ENCODE peak calls at places on chromosomes 16 and 17, in five cellular contexts. X, U, A, B and C are unnamed samples.

GRCh38 chr16:17348042-17348783 is 122.5 kb downstream of the XYLT1 start:
- DNase-seq in X (no peak), U (no peak), A (no peak), B (no peak), C (no peak)

GRCh38 chr16:25228372-25228771 is 11.6 kb downstream of the AQP8 start:
- DNase-seq in X (no peak), U (no peak), A (no peak), B (no peak), C (no peak)

GRCh38 chr16:17151335-17151734 is 319.4 kb downstream of the XYLT1 start:
- DNase-seq in X (no peak), U (no peak), A (no peak), B (no peak), C (no peak)

GRCh38 chr16:50744911-50745310 is 3.0 kb downstream of the CYLD start:
- DNase-seq in X (no peak), U (no peak), A (no peak), B (no peak), C (no peak)

GRCh38 chr17:66655861-66656260 is 179.1 kb upstream of the CACNG5 start:
- DNase-seq in X (no peak), U (no peak), A (peak; percentile 17), B (no peak), C (no peak)

GRCh38 chr17:77508047-77508715 is 367.4 kb downstream of the SEC14L1 start:
- DNase-seq in X (no peak), U (no peak), A (no peak), B (peak; percentile 63), C (no peak)

GRCh38 chr16:72612271-72612670 is 435.7 kb downstream of the ZFHX3 start:
- DNase-seq in X (no peak), U (no peak), A (no peak), B (no peak), C (no peak)

GRCh38 chr17:78390241-78391050 is 12.0 kb downstream of the PGS1 start:
- DNase-seq in X (no peak), U (no peak), A (peak; percentile 42), B (no peak), C (no peak)

GRCh38 chr16:76768316-76768715 is 422.7 kb upstream of the MON1B start:
- DNase-seq in X (no peak), U (no peak), A (no peak), B (no peak), C (no peak)

GRCh38 chr16:2987854-2988253 is 7.6 kb upstream of the PKMYT1 start:
- DNase-seq in X (no peak), U (no peak), A (no peak), B (no peak), C (no peak)

GRCh38 chr17:40582328-40582901 is 17.1 kb upstream of the CCR7 start:
- DNase-seq in X (no peak), U (peak; percentile 99), A (no peak), B (no peak), C (no peak)

GRCh38 chr17:74325376-74325742 is 667 bp upstream of the KIF19 start:
- DNase-seq in X (no peak), U (no peak), A (no peak), B (no peak), C (no peak)

GRCh38 chr17:79169366-79169765 is 94.7 kb downstream of the ENGASE start:
- DNase-seq in X (no peak), U (no peak), A (no peak), B (no peak), C (no peak)

GRCh38 chr16:72850863-72851262 is 197.1 kb downstream of the ZFHX3 start:
- DNase-seq in X (no peak), U (no peak), A (no peak), B (no peak), C (no peak)

GRCh38 chr17:29719469-29719868 is 96.8 kb upstream of the CORO6 start:
- DNase-seq in X (no peak), U (no peak), A (no peak), B (no peak), C (no peak)

GRCh38 chr17:29718446-29719039 is 95.8 kb upstream of the CORO6 start:
- DNase-seq in X (peak; percentile 39), U (no peak), A (no peak), B (no peak), C (no peak)

GRCh38 chr17:29720471-29720990 is 97.8 kb upstream of the CORO6 start:
- DNase-seq in X (no peak), U (no peak), A (no peak), B (no peak), C (no peak)

GRCh38 chr17:29723283-29724047 is 100.8 kb upstream of the CORO6 start:
- DNase-seq in X (no peak), U (peak; percentile 74), A (no peak), B (no peak), C (no peak)

GRCh38 chr17:29722411-29723198 is 99.9 kb upstream of the CORO6 start:
- DNase-seq in X (no peak), U (peak; percentile 96), A (peak; percentile 29), B (no peak), C (no peak)
- TF ChIP-seq SRF in X (no peak), U (no peak), A (no peak), B (no peak), C (no peak)

GRCh38 chr17:14513835-14514234 is 213.0 kb downstream of the HS3ST3B1 start:
- DNase-seq in X (no peak), U (no peak), A (no peak), B (no peak), C (no peak)

GRCh38 chr17:14510136-14510535 is 209.3 kb downstream of the HS3ST3B1 start:
- DNase-seq in X (no peak), U (no peak), A (no peak), B (no peak), C (no peak)

DNA sequence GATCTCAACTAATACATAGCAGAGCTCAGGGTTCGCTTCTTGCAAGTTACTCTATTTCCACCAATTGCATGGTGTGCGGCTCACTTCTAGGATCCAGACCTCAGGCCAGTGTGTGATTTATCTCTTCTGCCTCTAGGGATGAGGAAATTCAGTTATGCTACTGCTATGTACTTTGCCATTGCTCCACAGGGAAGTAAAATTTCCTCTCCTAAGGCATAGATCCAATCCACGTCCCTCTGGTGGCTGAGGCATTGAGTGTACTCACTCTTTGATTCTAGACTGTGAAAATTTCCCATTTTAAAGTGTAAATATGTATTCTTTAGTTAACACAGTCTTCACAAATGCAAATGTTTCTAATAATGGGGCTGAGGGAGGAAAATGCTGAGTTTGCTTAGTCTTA is 214.1 kb downstream of the HS3ST3B1 start:
- DNase-seq in X (no peak), U (no peak), A (no peak), B (no peak), C (no peak)
- TF ChIP-seq CTCF in X (no peak), U (no peak), A (no peak), B (no peak), C (no peak)

DNA sequence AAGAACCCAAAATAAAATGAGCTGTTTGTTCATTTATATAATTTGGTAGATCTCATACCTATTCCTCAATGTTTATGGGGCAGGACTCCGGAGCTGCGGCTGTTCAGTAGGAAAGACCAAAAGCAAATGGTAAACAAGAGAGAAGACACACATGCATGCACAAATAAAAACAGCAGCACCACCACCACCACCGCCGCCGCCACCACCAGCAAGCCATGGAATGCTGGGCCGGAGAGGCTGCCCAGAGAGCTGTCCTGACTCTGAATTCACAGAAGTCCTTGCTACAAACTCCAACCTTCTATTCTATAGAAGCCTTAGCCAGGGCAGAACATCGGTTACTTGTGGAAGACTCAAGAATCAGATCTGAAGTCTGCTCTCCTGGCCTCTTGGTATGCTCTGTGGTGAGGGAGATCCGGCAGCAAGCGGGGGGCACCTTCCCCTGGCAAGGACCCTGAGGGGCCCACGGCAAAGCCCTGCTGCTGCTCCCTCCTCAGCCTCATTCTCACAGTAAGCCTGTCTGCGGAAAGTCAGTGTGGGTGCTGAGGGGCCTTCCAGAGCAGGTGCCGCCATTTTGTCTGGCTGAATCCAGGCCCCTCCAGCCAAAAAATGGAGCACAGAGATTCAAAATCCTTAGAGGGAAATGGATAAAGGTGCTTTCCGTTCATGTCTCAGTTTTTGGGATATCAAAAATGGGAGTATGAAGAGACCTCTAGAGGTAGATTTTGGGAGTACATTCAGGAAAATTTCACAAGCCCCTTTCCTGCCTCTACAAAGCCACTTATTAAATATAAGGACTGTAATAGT is 6.4 kb upstream of the FOXJ1 start:
- DNase-seq in X (no peak), U (no peak), A (no peak), B (peak; percentile 45), C (peak; percentile 35)
- TF ChIP-seq SRF in X (no peak), U (no peak), A (no peak), B (no peak), C (no peak)

DNA sequence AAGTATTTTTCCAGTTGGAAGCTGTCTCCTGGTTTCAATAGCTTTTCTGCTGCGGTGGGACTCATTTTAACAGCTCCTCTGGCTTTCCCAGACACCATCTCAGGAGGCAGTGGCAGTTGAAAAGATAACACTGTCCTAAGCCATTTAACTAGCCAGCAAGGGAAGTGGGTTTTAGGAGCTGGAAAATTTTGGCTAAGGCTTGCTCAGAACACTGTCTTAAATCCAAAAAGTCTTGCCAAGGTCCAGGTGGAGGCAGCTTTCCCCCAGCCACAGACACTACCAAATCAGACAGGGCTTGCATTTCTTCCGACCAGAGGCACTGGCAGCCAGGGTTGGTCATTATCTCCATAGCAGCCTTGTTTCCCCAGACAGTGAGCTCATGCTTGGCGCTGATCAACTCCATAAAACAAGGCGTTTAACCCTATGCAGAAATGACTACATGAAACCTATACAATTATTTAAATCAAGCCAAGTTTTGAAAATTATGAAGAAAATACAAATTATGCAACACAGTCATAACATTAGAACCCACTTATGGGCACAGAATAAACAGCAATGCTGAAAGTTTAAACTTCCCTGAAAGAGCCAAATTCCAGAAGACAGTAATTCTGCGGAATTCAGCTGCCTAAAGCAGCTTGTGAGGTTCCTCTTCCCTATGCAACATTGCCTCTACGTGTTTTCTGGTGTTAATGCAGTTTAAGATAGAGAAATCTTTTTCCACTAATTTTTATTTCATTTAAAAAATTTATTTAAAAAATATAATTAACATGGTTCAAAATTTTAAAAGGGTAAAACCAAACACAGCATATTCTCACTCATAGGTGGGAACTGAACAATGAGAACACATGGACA is 25.0 kb downstream of the GABARAPL2 start:
- DNase-seq in X (no peak), U (no peak), A (no peak), B (no peak), C (no peak)
- TF ChIP-seq CTCF in X (no peak), U (no peak), A (peak; percentile 51), B (no peak), C (no peak)